ENCODE peak calls at places on chromosomes 7 and 10, in five cellular contexts. Q, D, A, R and E are unnamed samples.

GRCh38 chr7:47580175-47580701 is 1.7 kb downstream of the TNS3 start:
- DNase-seq in Q (no peak), D (no peak), A (peak), R (peak), E (no peak)

GRCh38 chr7:151199196-151199874 is 11.0 kb downstream of the H2BK1 start:
- DNase-seq in Q (no peak), D (no peak), A (peak), R (no peak), E (no peak)

GRCh38 chr10:110758898-110759297 is 112.8 kb upstream of the PDCD4 start:
- DNase-seq in Q (no peak), D (no peak), A (peak), R (no peak), E (peak)

GRCh38 chr7:91263359-91264082 is 712 bp upstream of the FZD1 start:
- DNase-seq in Q (no peak), D (no peak), A (peak), R (peak), E (peak)

GRCh38 chr10:119523916-119524719 is 18.4 kb downstream of the RGS10 start:
- DNase-seq in Q (no peak), D (no peak), A (no peak), R (no peak), E (no peak)

GRCh38 chr10:103451091-103451801 is 924 bp downstream of the CALHM2 start:
- DNase-seq in Q (peak), D (peak), A (no peak), R (no peak), E (no peak)

GRCh38 chr7:30327813-30328212 is 43.4 kb downstream of the ZNRF2 start:
- DNase-seq in Q (no peak), D (no peak), A (no peak), R (no peak), E (no peak)

GRCh38 chr7:73967832-73968295 is 60.1 kb upstream of the ELN start:
- DNase-seq in Q (no peak), D (no peak), A (no peak), R (no peak), E (no peak)

GRCh38 chr10:103276941-103277712 is at the start of gene INA:
- DNase-seq in Q (no peak), D (no peak), A (peak), R (peak), E (no peak)

GRCh38 chr10:42830237-42830636 is 47.6 kb downstream of the BMS1 start:
- DNase-seq in Q (no peak), D (no peak), A (no peak), R (no peak), E (no peak)

GRCh38 chr7:146201945-146202344 is 85.3 kb downstream of the CNTNAP2 start:
- DNase-seq in Q (no peak), D (no peak), A (no peak), R (no peak), E (no peak)

GRCh38 chr7:149748223-149748874 is 25.0 kb downstream of the ZNF467 start:
- DNase-seq in Q (no peak), D (no peak), A (peak), R (peak), E (peak)

GRCh38 chr7:68162712-68163111 is 1166.1 kb downstream of the TYW1 start:
- DNase-seq in Q (no peak), D (no peak), A (no peak), R (no peak), E (no peak)

GRCh38 chr10:30911303-30911863 is 120.3 kb downstream of the ZNF438 start:
- DNase-seq in Q (no peak), D (no peak), A (no peak), R (no peak), E (no peak)

GRCh38 chr7:1513657-1514095 is 9.5 kb upstream of the INTS1 start:
- DNase-seq in Q (no peak), D (no peak), A (no peak), R (no peak), E (no peak)

GRCh38 chr7:35697414-35698175 is 2.7 kb upstream of the HERPUD2 start:
- DNase-seq in Q (no peak), D (no peak), A (no peak), R (no peak), E (peak)

GRCh38 chr7:68411742-68412141 is 1186.5 kb upstream of the AUTS2 start:
- DNase-seq in Q (no peak), D (no peak), A (no peak), R (no peak), E (no peak)

GRCh38 chr10:116748041-116748440 is 5.7 kb upstream of the HSPA12A start:
- DNase-seq in Q (no peak), D (no peak), A (no peak), R (peak), E (peak)

GRCh38 chr10:119477444-119477843 is 65.1 kb downstream of the RGS10 start:
- DNase-seq in Q (no peak), D (no peak), A (no peak), R (no peak), E (no peak)

GRCh38 chr7:97973206-97973658 is 16.8 kb downstream of the OCM2 start:
- DNase-seq in Q (no peak), D (no peak), A (peak), R (peak), E (no peak)

GRCh38 chr10:97509120-97509670 is 10.5 kb downstream of the UBTD1 start:
- DNase-seq in Q (no peak), D (no peak), A (no peak), R (no peak), E (no peak)

GRCh38 chr10:128568979-128569378 is 442.8 kb upstream of the MKI67 start:
- DNase-seq in Q (no peak), D (no peak), A (no peak), R (no peak), E (no peak)

GRCh38 chr7:12194426-12194825 is 16.7 kb upstream of the TMEM106B start:
- DNase-seq in Q (no peak), D (no peak), A (no peak), R (no peak), E (no peak)

GRCh38 chr10:132469197-132469942 is 68.2 kb upstream of the INPP5A start:
- DNase-seq in Q (no peak), D (no peak), A (no peak), R (no peak), E (no peak)

GRCh38 chr7:140898794-140899548 is 25.8 kb downstream of the BRAF start:
- DNase-seq in Q (no peak), D (no peak), A (no peak), R (no peak), E (no peak)

GRCh38 chr10:28909875-28910274 is 232.6 kb downstream of the BAMBI start:
- DNase-seq in Q (no peak), D (no peak), A (no peak), R (no peak), E (no peak)

GRCh38 chr7:88357794-88358533 is 51.3 kb upstream of the STEAP4 start:
- DNase-seq in Q (no peak), D (no peak), A (no peak), R (peak), E (peak)

GRCh38 chr7:157347217-157347904 is 10.6 kb downstream of the DNAJB6 start:
- DNase-seq in Q (no peak), D (no peak), A (no peak), R (peak), E (peak)

GRCh38 chr10:93440591-93441012 is 41.5 kb downstream of the MYOF start:
- DNase-seq in Q (no peak), D (no peak), A (no peak), R (no peak), E (no peak)

GRCh38 chr10:29956335-29956924 is 103.0 kb downstream of the JCAD start:
- DNase-seq in Q (no peak), D (no peak), A (no peak), R (no peak), E (no peak)

GRCh38 chr7:51034531-51035264 is 252.0 kb upstream of the GRB10 start:
- DNase-seq in Q (no peak), D (no peak), A (peak), R (peak), E (peak)

GRCh38 chr7:91151916-91152315 is 112.3 kb upstream of the FZD1 start:
- DNase-seq in Q (no peak), D (no peak), A (no peak), R (no peak), E (no peak)

GRCh38 chr10:84854439-84854838 is 526.0 kb downstream of the CCSER2 start:
- DNase-seq in Q (no peak), D (no peak), A (no peak), R (no peak), E (no peak)

GRCh38 chr7:34133983-34134782 is 228.8 kb downstream of the BMPER start:
- DNase-seq in Q (no peak), D (no peak), A (peak), R (peak), E (peak)

GRCh38 chr10:47449102-47449978 is 34.6 kb downstream of the ANXA8 start:
- DNase-seq in Q (no peak), D (no peak), A (no peak), R (no peak), E (no peak)